ENCODE peak calls at places on chromosomes 1 and 21, in five cellular contexts. M is choroid plexus epithelial cell, U is heart left ventricle, R is uterus, L is PC-9. B is an unnamed sample.

GRCh38 chr1:169102567-169102966 is 3.9 kb upstream of the ATP1B1 start:
- DNase-seq in U (no peak), M (peak; percentile 92), R (peak; percentile 49), L (peak; percentile 71), B (peak; percentile 69)

GRCh38 chr1:228396770-228397453 is 9.7 kb downstream of the TRIM11 start:
- DNase-seq in M (no peak), U (no peak), L (no peak), R (no peak), B (no peak)

GRCh38 chr1:18941221-18942141 is 15.0 kb downstream of the IFFO2 start:
- DNase-seq in M (peak; percentile 47), L (no peak), U (no peak), R (no peak), B (peak; percentile 75)

GRCh38 chr1:209577346-209577745 is 6.2 kb upstream of the CAMK1G start:
- DNase-seq in R (no peak), L (no peak), M (no peak), U (no peak), B (no peak)

GRCh38 chr1:99464738-99465137 is 181.2 kb upstream of the PALMD start:
- DNase-seq in M (no peak), U (no peak), L (no peak), R (no peak), B (no peak)

GRCh38 chr1:188778578-188778977 is 1699.1 kb downstream of the BRINP3 start:
- DNase-seq in U (no peak), M (no peak), R (no peak), L (no peak), B (no peak)

GRCh38 chr1:193281894-193282293 is 95.5 kb upstream of the B3GALT2 start:
- DNase-seq in U (no peak), M (no peak), L (no peak), R (no peak), B (no peak)

GRCh38 chr1:151989131-151989868 is 4.4 kb downstream of the S100A10 start:
- DNase-seq in M (peak; percentile 72), R (peak; percentile 51), U (peak; percentile 44), L (peak; percentile 89), B (peak; percentile 89)

GRCh38 chr1:197465528-197466205 is 197.6 kb downstream of the CRB1 start:
- DNase-seq in U (no peak), L (no peak), R (no peak), M (no peak), B (no peak)

GRCh38 chr1:47563206-47563605 is 125.4 kb downstream of the FOXD2 start:
- DNase-seq in L (no peak), R (no peak), U (no peak), M (no peak), B (no peak)

GRCh38 chr1:50658421-50659076 is 235.3 kb upstream of the DMRTA2 start:
- DNase-seq in U (no peak), R (no peak), L (no peak), M (peak; percentile 47), B (peak; percentile 78)

GRCh38 chr1:30686236-30686635 is 37.1 kb downstream of the MATN1 start:
- DNase-seq in L (no peak), U (no peak), M (no peak), R (no peak), B (no peak)

GRCh38 chr1:16163882-16164820 is 8.3 kb upstream of the EPHA2 start:
- DNase-seq in L (peak; percentile 89), M (peak; percentile 96), U (no peak), R (peak; percentile 78), B (peak; percentile 87)

GRCh38 chr1:217943361-217943760 is 312.2 kb downstream of the SPATA17 start:
- DNase-seq in L (no peak), R (no peak), M (no peak), U (no peak), B (no peak)

GRCh38 chr21:8992731-8993174 is 1528.6 kb upstream of the TPTE start:
- DNase-seq in U (no peak), M (no peak), R (no peak), L (peak; percentile 34), B (no peak)

GRCh38 chr1:219507432-219507831 is 105.5 kb downstream of the ZC3H11B start:
- DNase-seq in M (peak; percentile 37), R (no peak), L (no peak), U (no peak), B (peak; percentile 3)

GRCh38 chr1:233664804-233665574 is 51.1 kb downstream of the KCNK1 start:
- DNase-seq in U (no peak), M (no peak), L (no peak), R (no peak), B (no peak)

GRCh38 chr1:40825430-40825778 is 36.8 kb downstream of the CITED4 start:
- DNase-seq in M (no peak), U (no peak), R (no peak), L (no peak), B (no peak)

GRCh38 chr1:200478945-200479558 is 69.2 kb upstream of the ZNF281 start:
- DNase-seq in R (no peak), L (no peak), U (no peak), M (no peak), B (no peak)

GRCh38 chr1:43454270-43455011 is 710 bp upstream of the HYI start:
- DNase-seq in R (peak; percentile 76), M (peak; percentile 93), L (peak; percentile 89), U (peak; percentile 80), B (peak; percentile 84)

GRCh38 chr1:194990483-194990882 is 1617.8 kb downstream of the KCNT2 start:
- DNase-seq in U (no peak), M (no peak), R (no peak), L (no peak), B (no peak)

GRCh38 chr1:36070349-36070748 is 13.5 kb upstream of the TEKT2 start:
- DNase-seq in L (no peak), M (no peak), U (no peak), R (no peak), B (no peak)

GRCh38 chr1:12232221-12232620 is 2.4 kb downstream of the VPS13D start:
- DNase-seq in R (no peak), M (no peak), L (no peak), U (no peak), B (no peak)

DNA sequence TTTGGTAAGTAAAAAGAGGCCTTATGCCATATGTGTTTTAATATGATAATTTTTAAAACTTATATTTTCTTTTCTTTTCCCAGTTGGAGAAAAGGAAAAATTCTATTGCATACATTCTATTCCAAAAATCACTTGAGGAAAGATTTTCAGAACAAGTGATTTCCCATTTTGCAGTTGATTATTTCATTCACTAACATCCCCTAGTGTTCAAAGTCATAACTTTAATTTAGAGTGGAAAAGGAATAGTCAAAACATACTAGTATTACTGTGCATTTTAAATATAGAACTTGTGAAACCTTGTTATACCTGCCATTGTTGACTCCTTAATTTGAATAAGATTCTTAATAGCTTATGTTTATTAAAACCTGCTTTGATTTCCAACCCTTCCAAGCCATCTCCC is 1157.6 kb upstream of the ADGRL4 start:
- DNase-seq in R (no peak), L (no peak), U (no peak), M (no peak), B (no peak)
- TF ChIP-seq CTCF in R (no peak), L (no peak), U (no peak), M (no peak), B (no peak)

DNA sequence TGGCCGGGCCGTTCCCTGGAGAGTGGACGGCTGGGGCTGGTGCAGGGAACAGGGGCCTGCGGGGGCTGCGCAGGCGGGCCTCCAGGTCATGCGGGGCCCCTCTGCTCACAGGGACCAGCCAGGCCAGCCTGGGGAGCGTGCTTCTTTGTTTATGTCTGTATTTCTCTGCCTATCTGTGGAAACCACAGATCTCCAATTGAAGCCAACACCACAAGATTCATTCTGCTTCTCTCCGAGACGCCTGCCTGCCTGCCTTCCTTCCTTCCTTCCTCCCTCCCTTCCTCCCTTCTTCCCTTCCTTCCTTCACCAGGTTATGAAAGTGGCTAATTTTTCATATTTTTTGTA is 39.9 kb upstream of the HMGN1 start:
- DNase-seq in M (no peak), R (no peak), U (no peak), L (no peak), B (no peak)
- H3K4me3 ChIP-seq in M (peak overlapping the region; percentile 61), R (peak overlapping the region; percentile 41), U (peak overlapping the region; percentile 59), L (peak overlapping the region; percentile 68), B (no peak overlapping the region)

GRCh38 chr1:238951809-238952208 is 434.6 kb upstream of the CHRM3 start:
- DNase-seq in R (no peak), M (peak; percentile 57), U (no peak), L (no peak), B (peak; percentile 66)
- TF ChIP-seq CTCF in R (no peak), M (peak; percentile 60), U (peak; percentile 15), L (peak; percentile 58), B (peak; percentile 26)

GRCh38 chr1:95098196-95098595 is 19.0 kb upstream of the TLCD4 start:
- DNase-seq in U (no peak), R (no peak), M (peak; percentile 35), L (no peak), B (no peak)

GRCh38 chr1:95096218-95096841 is 20.8 kb upstream of the TLCD4 start:
- DNase-seq in R (no peak), M (peak; percentile 35), L (peak; percentile 58), U (no peak), B (no peak)

GRCh38 chr1:95095833-95096217 is 21.3 kb upstream of the TLCD4 start:
- DNase-seq in R (no peak), U (no peak), M (peak; percentile 64), L (peak; percentile 64), B (peak; percentile 17)

GRCh38 chr1:95094923-95095322 is 22.2 kb upstream of the ALG14 start:
- DNase-seq in R (no peak), M (no peak), L (no peak), U (no peak), B (no peak)

GRCh38 chr1:95097426-95097825 is 19.7 kb upstream of the TLCD4 start:
- DNase-seq in R (no peak), L (no peak), U (no peak), M (no peak), B (no peak)
- H3K4me3 ChIP-seq in R (no peak overlapping the region), L (no peak overlapping the region), U (no peak overlapping the region), M (no peak overlapping the region), B (no peak overlapping the region)

GRCh38 chr1:224521904-224522734 is 87.5 kb upstream of the WDR26 start:
- DNase-seq in L (no peak), R (no peak), U (no peak), M (no peak), B (no peak)
- TF ChIP-seq CTCF in L (no peak), R (no peak), U (no peak), M (peak; percentile 8), B (peak; percentile 13)

GRCh38 chr1:25560788-25561187 is 17.4 kb downstream of the LDLRAP1 start:
- DNase-seq in L (no peak), U (no peak), M (no peak), R (no peak), B (no peak)

GRCh38 chr1:25562928-25563283 is 19.5 kb downstream of the LDLRAP1 start:
- DNase-seq in L (no peak), R (no peak), U (no peak), M (no peak), B (no peak)

GRCh38 chr1:25563330-25564215 is 20.2 kb downstream of the LDLRAP1 start:
- DNase-seq in U (no peak), L (no peak), R (no peak), M (no peak), B (no peak)

GRCh38 chr1:25561426-25562100 is 18.2 kb downstream of the LDLRAP1 start:
- DNase-seq in L (no peak), M (no peak), R (no peak), U (no peak), B (no peak)

GRCh38 chr1:25562101-25562927 is 18.9 kb downstream of the LDLRAP1 start:
- DNase-seq in R (no peak), L (peak; percentile 37), U (no peak), M (no peak), B (no peak)
- H3K4me3 ChIP-seq in R (no peak overlapping the region), L (no peak overlapping the region), U (peak overlapping the region; percentile 41), M (no peak overlapping the region), B (no peak overlapping the region)